ENCODE peak calls at places on chromosome 6, in ten cellular contexts. One of them, this sample, is unnamed.

GRCh38 chr6:16386056-16386455 is 147.7 kb downstream of the GMPR start:
- DNase-seq in stimulated activated naive B cell treated with anti-CD40 and anti-IgM and Interleukin-4, amounts not matched to agents 10 μg/mL and 1 μg/mL and 100 μg/mL, for 72 hours: no peak
- DNase-seq in gastrocnemius medialis: no peak
- DNase-seq in brain pericyte: no peak
- DNase-seq in stimulated activated CD4-positive, alpha-beta T cell treated with anti-CD3 and anti-CD28 coated beads, Interleukin-4, amount 100 ng/mL, for 4 hours: no peak
- DNase-seq in nephron progenitor cell: no peak
- DNase-seq in cardiac muscle cell: no peak
- DNase-seq in activated T-cell treated with anti-CD3 and anti-CD28 coated beads, Interleukin-2, amount 50 U/mL, for 72 hours: no peak
- DNase-seq in Caki2: no peak
- DNase-seq in activated CD4-positive, alpha-beta T cell treated with anti-CD3 and anti-CD28 coated beads, Interleukin-2, amount 50 U/mL, for 1 hour: no peak
- DNase-seq in this sample: no peak

GRCh38 chr6:69866351-69867074 is at the start of gene COL19A1:
- DNase-seq in stimulated activated naive B cell treated with anti-CD40 and anti-IgM and Interleukin-4, amounts not matched to agents 10 μg/mL and 1 μg/mL and 100 μg/mL, for 72 hours: peak
- DNase-seq in gastrocnemius medialis: no peak
- DNase-seq in brain pericyte: no peak
- DNase-seq in stimulated activated CD4-positive, alpha-beta T cell treated with anti-CD3 and anti-CD28 coated beads, Interleukin-4, amount 100 ng/mL, for 4 hours: peak
- DNase-seq in nephron progenitor cell: peak
- DNase-seq in cardiac muscle cell: peak
- DNase-seq in activated T-cell treated with anti-CD3 and anti-CD28 coated beads, Interleukin-2, amount 50 U/mL, for 72 hours: peak
- DNase-seq in Caki2: peak
- DNase-seq in activated CD4-positive, alpha-beta T cell treated with anti-CD3 and anti-CD28 coated beads, Interleukin-2, amount 50 U/mL, for 1 hour: peak
- DNase-seq in this sample: no peak

GRCh38 chr6:134303903-134304302 is 14.0 kb downstream of the SGK1 start:
- DNase-seq in stimulated activated naive B cell treated with anti-CD40 and anti-IgM and Interleukin-4, amounts not matched to agents 10 μg/mL and 1 μg/mL and 100 μg/mL, for 72 hours: no peak
- DNase-seq in gastrocnemius medialis: no peak
- DNase-seq in brain pericyte: no peak
- DNase-seq in stimulated activated CD4-positive, alpha-beta T cell treated with anti-CD3 and anti-CD28 coated beads, Interleukin-4, amount 100 ng/mL, for 4 hours: no peak
- DNase-seq in nephron progenitor cell: no peak
- DNase-seq in cardiac muscle cell: no peak
- DNase-seq in activated T-cell treated with anti-CD3 and anti-CD28 coated beads, Interleukin-2, amount 50 U/mL, for 72 hours: no peak
- DNase-seq in Caki2: peak
- DNase-seq in activated CD4-positive, alpha-beta T cell treated with anti-CD3 and anti-CD28 coated beads, Interleukin-2, amount 50 U/mL, for 1 hour: no peak
- DNase-seq in this sample: no peak

GRCh38 chr6:29561091-29561490 is 1.6 kb upstream of the UBD start:
- DNase-seq in stimulated activated naive B cell treated with anti-CD40 and anti-IgM and Interleukin-4, amounts not matched to agents 10 μg/mL and 1 μg/mL and 100 μg/mL, for 72 hours: no peak
- DNase-seq in gastrocnemius medialis: no peak
- DNase-seq in brain pericyte: no peak
- DNase-seq in stimulated activated CD4-positive, alpha-beta T cell treated with anti-CD3 and anti-CD28 coated beads, Interleukin-4, amount 100 ng/mL, for 4 hours: no peak
- DNase-seq in nephron progenitor cell: no peak
- DNase-seq in cardiac muscle cell: no peak
- DNase-seq in activated T-cell treated with anti-CD3 and anti-CD28 coated beads, Interleukin-2, amount 50 U/mL, for 72 hours: no peak
- DNase-seq in Caki2: peak
- DNase-seq in activated CD4-positive, alpha-beta T cell treated with anti-CD3 and anti-CD28 coated beads, Interleukin-2, amount 50 U/mL, for 1 hour: no peak
- DNase-seq in this sample: no peak

GRCh38 chr6:83108378-83108777 is 40.9 kb downstream of the DOP1A start:
- DNase-seq in stimulated activated naive B cell treated with anti-CD40 and anti-IgM and Interleukin-4, amounts not matched to agents 10 μg/mL and 1 μg/mL and 100 μg/mL, for 72 hours: no peak
- DNase-seq in gastrocnemius medialis: no peak
- DNase-seq in brain pericyte: no peak
- DNase-seq in stimulated activated CD4-positive, alpha-beta T cell treated with anti-CD3 and anti-CD28 coated beads, Interleukin-4, amount 100 ng/mL, for 4 hours: no peak
- DNase-seq in nephron progenitor cell: no peak
- DNase-seq in cardiac muscle cell: no peak
- DNase-seq in activated T-cell treated with anti-CD3 and anti-CD28 coated beads, Interleukin-2, amount 50 U/mL, for 72 hours: no peak
- DNase-seq in Caki2: no peak
- DNase-seq in activated CD4-positive, alpha-beta T cell treated with anti-CD3 and anti-CD28 coated beads, Interleukin-2, amount 50 U/mL, for 1 hour: no peak
- DNase-seq in this sample: no peak

GRCh38 chr6:68343901-68344300 is 291.2 kb upstream of the ADGRB3 start:
- DNase-seq in stimulated activated naive B cell treated with anti-CD40 and anti-IgM and Interleukin-4, amounts not matched to agents 10 μg/mL and 1 μg/mL and 100 μg/mL, for 72 hours: no peak
- DNase-seq in gastrocnemius medialis: no peak
- DNase-seq in brain pericyte: peak
- DNase-seq in stimulated activated CD4-positive, alpha-beta T cell treated with anti-CD3 and anti-CD28 coated beads, Interleukin-4, amount 100 ng/mL, for 4 hours: no peak
- DNase-seq in nephron progenitor cell: peak
- DNase-seq in cardiac muscle cell: peak
- DNase-seq in activated T-cell treated with anti-CD3 and anti-CD28 coated beads, Interleukin-2, amount 50 U/mL, for 72 hours: peak
- DNase-seq in Caki2: peak
- DNase-seq in activated CD4-positive, alpha-beta T cell treated with anti-CD3 and anti-CD28 coated beads, Interleukin-2, amount 50 U/mL, for 1 hour: no peak
- DNase-seq in this sample: no peak

GRCh38 chr6:32186496-32186840 is 2.4 kb upstream of the AGER start:
- DNase-seq in stimulated activated naive B cell treated with anti-CD40 and anti-IgM and Interleukin-4, amounts not matched to agents 10 μg/mL and 1 μg/mL and 100 μg/mL, for 72 hours: no peak
- DNase-seq in gastrocnemius medialis: no peak
- DNase-seq in brain pericyte: no peak
- DNase-seq in stimulated activated CD4-positive, alpha-beta T cell treated with anti-CD3 and anti-CD28 coated beads, Interleukin-4, amount 100 ng/mL, for 4 hours: no peak
- DNase-seq in nephron progenitor cell: no peak
- DNase-seq in cardiac muscle cell: no peak
- DNase-seq in activated T-cell treated with anti-CD3 and anti-CD28 coated beads, Interleukin-2, amount 50 U/mL, for 72 hours: no peak
- DNase-seq in Caki2: no peak
- DNase-seq in activated CD4-positive, alpha-beta T cell treated with anti-CD3 and anti-CD28 coated beads, Interleukin-2, amount 50 U/mL, for 1 hour: no peak
- DNase-seq in this sample: no peak

GRCh38 chr6:120230008-120230407 is 880.4 kb upstream of the MAN1A1 start:
- DNase-seq in stimulated activated naive B cell treated with anti-CD40 and anti-IgM and Interleukin-4, amounts not matched to agents 10 μg/mL and 1 μg/mL and 100 μg/mL, for 72 hours: no peak
- DNase-seq in gastrocnemius medialis: no peak
- DNase-seq in brain pericyte: no peak
- DNase-seq in stimulated activated CD4-positive, alpha-beta T cell treated with anti-CD3 and anti-CD28 coated beads, Interleukin-4, amount 100 ng/mL, for 4 hours: no peak
- DNase-seq in nephron progenitor cell: no peak
- DNase-seq in cardiac muscle cell: no peak
- DNase-seq in activated T-cell treated with anti-CD3 and anti-CD28 coated beads, Interleukin-2, amount 50 U/mL, for 72 hours: no peak
- DNase-seq in Caki2: no peak
- DNase-seq in activated CD4-positive, alpha-beta T cell treated with anti-CD3 and anti-CD28 coated beads, Interleukin-2, amount 50 U/mL, for 1 hour: no peak
- DNase-seq in this sample: no peak

GRCh38 chr6:20234136-20234535 is 21.9 kb upstream of the MBOAT1 start:
- DNase-seq in stimulated activated naive B cell treated with anti-CD40 and anti-IgM and Interleukin-4, amounts not matched to agents 10 μg/mL and 1 μg/mL and 100 μg/mL, for 72 hours: no peak
- DNase-seq in gastrocnemius medialis: no peak
- DNase-seq in brain pericyte: no peak
- DNase-seq in stimulated activated CD4-positive, alpha-beta T cell treated with anti-CD3 and anti-CD28 coated beads, Interleukin-4, amount 100 ng/mL, for 4 hours: no peak
- DNase-seq in nephron progenitor cell: no peak
- DNase-seq in cardiac muscle cell: no peak
- DNase-seq in activated T-cell treated with anti-CD3 and anti-CD28 coated beads, Interleukin-2, amount 50 U/mL, for 72 hours: no peak
- DNase-seq in Caki2: no peak
- DNase-seq in activated CD4-positive, alpha-beta T cell treated with anti-CD3 and anti-CD28 coated beads, Interleukin-2, amount 50 U/mL, for 1 hour: no peak
- DNase-seq in this sample: no peak

GRCh38 chr6:161418458-161418945 is 144.6 kb upstream of the AGPAT4 start:
- DNase-seq in stimulated activated naive B cell treated with anti-CD40 and anti-IgM and Interleukin-4, amounts not matched to agents 10 μg/mL and 1 μg/mL and 100 μg/mL, for 72 hours: peak
- DNase-seq in gastrocnemius medialis: peak
- DNase-seq in brain pericyte: peak
- DNase-seq in stimulated activated CD4-positive, alpha-beta T cell treated with anti-CD3 and anti-CD28 coated beads, Interleukin-4, amount 100 ng/mL, for 4 hours: no peak
- DNase-seq in nephron progenitor cell: peak
- DNase-seq in cardiac muscle cell: peak
- DNase-seq in activated T-cell treated with anti-CD3 and anti-CD28 coated beads, Interleukin-2, amount 50 U/mL, for 72 hours: peak
- DNase-seq in Caki2: peak
- DNase-seq in activated CD4-positive, alpha-beta T cell treated with anti-CD3 and anti-CD28 coated beads, Interleukin-2, amount 50 U/mL, for 1 hour: no peak
- DNase-seq in this sample: peak

GRCh38 chr6:41602864-41603608 is 35.2 kb upstream of the MDFI start:
- DNase-seq in stimulated activated naive B cell treated with anti-CD40 and anti-IgM and Interleukin-4, amounts not matched to agents 10 μg/mL and 1 μg/mL and 100 μg/mL, for 72 hours: peak
- DNase-seq in gastrocnemius medialis: peak
- DNase-seq in brain pericyte: peak
- DNase-seq in stimulated activated CD4-positive, alpha-beta T cell treated with anti-CD3 and anti-CD28 coated beads, Interleukin-4, amount 100 ng/mL, for 4 hours: peak
- DNase-seq in nephron progenitor cell: peak
- DNase-seq in cardiac muscle cell: peak
- DNase-seq in activated T-cell treated with anti-CD3 and anti-CD28 coated beads, Interleukin-2, amount 50 U/mL, for 72 hours: peak
- DNase-seq in Caki2: peak
- DNase-seq in activated CD4-positive, alpha-beta T cell treated with anti-CD3 and anti-CD28 coated beads, Interleukin-2, amount 50 U/mL, for 1 hour: peak
- DNase-seq in this sample: peak

GRCh38 chr6:127118505-127119360 is at the start of gene RSPO3:
- DNase-seq in stimulated activated naive B cell treated with anti-CD40 and anti-IgM and Interleukin-4, amounts not matched to agents 10 μg/mL and 1 μg/mL and 100 μg/mL, for 72 hours: no peak
- DNase-seq in gastrocnemius medialis: no peak
- DNase-seq in brain pericyte: no peak
- DNase-seq in stimulated activated CD4-positive, alpha-beta T cell treated with anti-CD3 and anti-CD28 coated beads, Interleukin-4, amount 100 ng/mL, for 4 hours: no peak
- DNase-seq in nephron progenitor cell: peak
- DNase-seq in cardiac muscle cell: peak
- DNase-seq in activated T-cell treated with anti-CD3 and anti-CD28 coated beads, Interleukin-2, amount 50 U/mL, for 72 hours: peak
- DNase-seq in Caki2: peak
- DNase-seq in activated CD4-positive, alpha-beta T cell treated with anti-CD3 and anti-CD28 coated beads, Interleukin-2, amount 50 U/mL, for 1 hour: no peak
- DNase-seq in this sample: no peak

GRCh38 chr6:112934433-112935327 is 587.5 kb downstream of the RFPL4B start:
- DNase-seq in stimulated activated naive B cell treated with anti-CD40 and anti-IgM and Interleukin-4, amounts not matched to agents 10 μg/mL and 1 μg/mL and 100 μg/mL, for 72 hours: no peak
- DNase-seq in gastrocnemius medialis: no peak
- DNase-seq in brain pericyte: no peak
- DNase-seq in stimulated activated CD4-positive, alpha-beta T cell treated with anti-CD3 and anti-CD28 coated beads, Interleukin-4, amount 100 ng/mL, for 4 hours: no peak
- DNase-seq in nephron progenitor cell: no peak
- DNase-seq in cardiac muscle cell: no peak
- DNase-seq in activated T-cell treated with anti-CD3 and anti-CD28 coated beads, Interleukin-2, amount 50 U/mL, for 72 hours: no peak
- DNase-seq in Caki2: no peak
- DNase-seq in activated CD4-positive, alpha-beta T cell treated with anti-CD3 and anti-CD28 coated beads, Interleukin-2, amount 50 U/mL, for 1 hour: no peak
- DNase-seq in this sample: no peak

GRCh38 chr6:53671111-53671510 is 5.6 kb upstream of the KLHL31 start:
- DNase-seq in stimulated activated naive B cell treated with anti-CD40 and anti-IgM and Interleukin-4, amounts not matched to agents 10 μg/mL and 1 μg/mL and 100 μg/mL, for 72 hours: no peak
- DNase-seq in gastrocnemius medialis: no peak
- DNase-seq in brain pericyte: no peak
- DNase-seq in stimulated activated CD4-positive, alpha-beta T cell treated with anti-CD3 and anti-CD28 coated beads, Interleukin-4, amount 100 ng/mL, for 4 hours: no peak
- DNase-seq in nephron progenitor cell: no peak
- DNase-seq in cardiac muscle cell: no peak
- DNase-seq in activated T-cell treated with anti-CD3 and anti-CD28 coated beads, Interleukin-2, amount 50 U/mL, for 72 hours: no peak
- DNase-seq in Caki2: no peak
- DNase-seq in activated CD4-positive, alpha-beta T cell treated with anti-CD3 and anti-CD28 coated beads, Interleukin-2, amount 50 U/mL, for 1 hour: no peak
- DNase-seq in this sample: no peak

GRCh38 chr6:38943964-38944363 is 104.6 kb upstream of the GLP1R start:
- DNase-seq in stimulated activated naive B cell treated with anti-CD40 and anti-IgM and Interleukin-4, amounts not matched to agents 10 μg/mL and 1 μg/mL and 100 μg/mL, for 72 hours: no peak
- DNase-seq in gastrocnemius medialis: no peak
- DNase-seq in brain pericyte: no peak
- DNase-seq in stimulated activated CD4-positive, alpha-beta T cell treated with anti-CD3 and anti-CD28 coated beads, Interleukin-4, amount 100 ng/mL, for 4 hours: no peak
- DNase-seq in nephron progenitor cell: no peak
- DNase-seq in cardiac muscle cell: no peak
- DNase-seq in activated T-cell treated with anti-CD3 and anti-CD28 coated beads, Interleukin-2, amount 50 U/mL, for 72 hours: no peak
- DNase-seq in Caki2: no peak
- DNase-seq in activated CD4-positive, alpha-beta T cell treated with anti-CD3 and anti-CD28 coated beads, Interleukin-2, amount 50 U/mL, for 1 hour: no peak
- DNase-seq in this sample: no peak

GRCh38 chr6:36131517-36132220 is 1.4 kb downstream of the MAPK13 start:
- DNase-seq in stimulated activated naive B cell treated with anti-CD40 and anti-IgM and Interleukin-4, amounts not matched to agents 10 μg/mL and 1 μg/mL and 100 μg/mL, for 72 hours: no peak
- DNase-seq in gastrocnemius medialis: no peak
- DNase-seq in brain pericyte: no peak
- DNase-seq in stimulated activated CD4-positive, alpha-beta T cell treated with anti-CD3 and anti-CD28 coated beads, Interleukin-4, amount 100 ng/mL, for 4 hours: peak
- DNase-seq in nephron progenitor cell: no peak
- DNase-seq in cardiac muscle cell: peak
- DNase-seq in activated T-cell treated with anti-CD3 and anti-CD28 coated beads, Interleukin-2, amount 50 U/mL, for 72 hours: peak
- DNase-seq in Caki2: no peak
- DNase-seq in activated CD4-positive, alpha-beta T cell treated with anti-CD3 and anti-CD28 coated beads, Interleukin-2, amount 50 U/mL, for 1 hour: peak
- DNase-seq in this sample: no peak

GRCh38 chr6:22271044-22271443 is 25.8 kb downstream of the PRL start:
- DNase-seq in stimulated activated naive B cell treated with anti-CD40 and anti-IgM and Interleukin-4, amounts not matched to agents 10 μg/mL and 1 μg/mL and 100 μg/mL, for 72 hours: peak
- DNase-seq in gastrocnemius medialis: no peak
- DNase-seq in brain pericyte: no peak
- DNase-seq in stimulated activated CD4-positive, alpha-beta T cell treated with anti-CD3 and anti-CD28 coated beads, Interleukin-4, amount 100 ng/mL, for 4 hours: no peak
- DNase-seq in nephron progenitor cell: no peak
- DNase-seq in cardiac muscle cell: no peak
- DNase-seq in activated T-cell treated with anti-CD3 and anti-CD28 coated beads, Interleukin-2, amount 50 U/mL, for 72 hours: no peak
- DNase-seq in Caki2: no peak
- DNase-seq in activated CD4-positive, alpha-beta T cell treated with anti-CD3 and anti-CD28 coated beads, Interleukin-2, amount 50 U/mL, for 1 hour: no peak
- DNase-seq in this sample: no peak

GRCh38 chr6:15329154-15329781 is 83.4 kb downstream of the JARID2 start:
- DNase-seq in stimulated activated naive B cell treated with anti-CD40 and anti-IgM and Interleukin-4, amounts not matched to agents 10 μg/mL and 1 μg/mL and 100 μg/mL, for 72 hours: no peak
- DNase-seq in gastrocnemius medialis: no peak
- DNase-seq in brain pericyte: peak
- DNase-seq in stimulated activated CD4-positive, alpha-beta T cell treated with anti-CD3 and anti-CD28 coated beads, Interleukin-4, amount 100 ng/mL, for 4 hours: no peak
- DNase-seq in nephron progenitor cell: no peak
- DNase-seq in cardiac muscle cell: no peak
- DNase-seq in activated T-cell treated with anti-CD3 and anti-CD28 coated beads, Interleukin-2, amount 50 U/mL, for 72 hours: no peak
- DNase-seq in Caki2: no peak
- DNase-seq in activated CD4-positive, alpha-beta T cell treated with anti-CD3 and anti-CD28 coated beads, Interleukin-2, amount 50 U/mL, for 1 hour: no peak
- DNase-seq in this sample: peak

GRCh38 chr6:149060985-149061760 is 256.3 kb upstream of the TAB2 start:
- DNase-seq in stimulated activated naive B cell treated with anti-CD40 and anti-IgM and Interleukin-4, amounts not matched to agents 10 μg/mL and 1 μg/mL and 100 μg/mL, for 72 hours: no peak
- DNase-seq in gastrocnemius medialis: no peak
- DNase-seq in brain pericyte: peak
- DNase-seq in stimulated activated CD4-positive, alpha-beta T cell treated with anti-CD3 and anti-CD28 coated beads, Interleukin-4, amount 100 ng/mL, for 4 hours: no peak
- DNase-seq in nephron progenitor cell: no peak
- DNase-seq in cardiac muscle cell: no peak
- DNase-seq in activated T-cell treated with anti-CD3 and anti-CD28 coated beads, Interleukin-2, amount 50 U/mL, for 72 hours: no peak
- DNase-seq in Caki2: peak
- DNase-seq in activated CD4-positive, alpha-beta T cell treated with anti-CD3 and anti-CD28 coated beads, Interleukin-2, amount 50 U/mL, for 1 hour: no peak
- DNase-seq in this sample: no peak

GRCh38 chr6:57048577-57048976 is 2.1 kb downstream of the KIAA1586 start:
- DNase-seq in stimulated activated naive B cell treated with anti-CD40 and anti-IgM and Interleukin-4, amounts not matched to agents 10 μg/mL and 1 μg/mL and 100 μg/mL, for 72 hours: no peak
- DNase-seq in gastrocnemius medialis: no peak
- DNase-seq in brain pericyte: no peak
- DNase-seq in stimulated activated CD4-positive, alpha-beta T cell treated with anti-CD3 and anti-CD28 coated beads, Interleukin-4, amount 100 ng/mL, for 4 hours: no peak
- DNase-seq in nephron progenitor cell: no peak
- DNase-seq in cardiac muscle cell: no peak
- DNase-seq in activated T-cell treated with anti-CD3 and anti-CD28 coated beads, Interleukin-2, amount 50 U/mL, for 72 hours: no peak
- DNase-seq in Caki2: no peak
- DNase-seq in activated CD4-positive, alpha-beta T cell treated with anti-CD3 and anti-CD28 coated beads, Interleukin-2, amount 50 U/mL, for 1 hour: no peak
- DNase-seq in this sample: no peak

GRCh38 chr6:3251462-3252314 is 7.1 kb upstream of the PSMG4 start:
- DNase-seq in stimulated activated naive B cell treated with anti-CD40 and anti-IgM and Interleukin-4, amounts not matched to agents 10 μg/mL and 1 μg/mL and 100 μg/mL, for 72 hours: peak
- DNase-seq in gastrocnemius medialis: peak
- DNase-seq in brain pericyte: peak
- DNase-seq in stimulated activated CD4-positive, alpha-beta T cell treated with anti-CD3 and anti-CD28 coated beads, Interleukin-4, amount 100 ng/mL, for 4 hours: peak
- DNase-seq in nephron progenitor cell: peak
- DNase-seq in cardiac muscle cell: peak
- DNase-seq in activated T-cell treated with anti-CD3 and anti-CD28 coated beads, Interleukin-2, amount 50 U/mL, for 72 hours: peak
- DNase-seq in Caki2: peak
- DNase-seq in activated CD4-positive, alpha-beta T cell treated with anti-CD3 and anti-CD28 coated beads, Interleukin-2, amount 50 U/mL, for 1 hour: peak
- DNase-seq in this sample: peak

GRCh38 chr6:83514877-83515466 is 2.6 kb downstream of the PRSS35 start:
- DNase-seq in stimulated activated naive B cell treated with anti-CD40 and anti-IgM and Interleukin-4, amounts not matched to agents 10 μg/mL and 1 μg/mL and 100 μg/mL, for 72 hours: no peak
- DNase-seq in gastrocnemius medialis: no peak
- DNase-seq in brain pericyte: peak
- DNase-seq in stimulated activated CD4-positive, alpha-beta T cell treated with anti-CD3 and anti-CD28 coated beads, Interleukin-4, amount 100 ng/mL, for 4 hours: no peak
- DNase-seq in nephron progenitor cell: peak
- DNase-seq in cardiac muscle cell: peak
- DNase-seq in activated T-cell treated with anti-CD3 and anti-CD28 coated beads, Interleukin-2, amount 50 U/mL, for 72 hours: peak
- DNase-seq in Caki2: peak
- DNase-seq in activated CD4-positive, alpha-beta T cell treated with anti-CD3 and anti-CD28 coated beads, Interleukin-2, amount 50 U/mL, for 1 hour: no peak
- DNase-seq in this sample: peak

GRCh38 chr6:157099912-157100593 is 223.3 kb downstream of the TMEM242 start:
- DNase-seq in stimulated activated naive B cell treated with anti-CD40 and anti-IgM and Interleukin-4, amounts not matched to agents 10 μg/mL and 1 μg/mL and 100 μg/mL, for 72 hours: peak
- DNase-seq in gastrocnemius medialis: no peak
- DNase-seq in brain pericyte: no peak
- DNase-seq in stimulated activated CD4-positive, alpha-beta T cell treated with anti-CD3 and anti-CD28 coated beads, Interleukin-4, amount 100 ng/mL, for 4 hours: peak
- DNase-seq in nephron progenitor cell: no peak
- DNase-seq in cardiac muscle cell: no peak
- DNase-seq in activated T-cell treated with anti-CD3 and anti-CD28 coated beads, Interleukin-2, amount 50 U/mL, for 72 hours: peak
- DNase-seq in Caki2: no peak
- DNase-seq in activated CD4-positive, alpha-beta T cell treated with anti-CD3 and anti-CD28 coated beads, Interleukin-2, amount 50 U/mL, for 1 hour: peak
- DNase-seq in this sample: no peak

GRCh38 chr6:45684476-45684875 is 306.7 kb upstream of the SUPT3H start:
- DNase-seq in stimulated activated naive B cell treated with anti-CD40 and anti-IgM and Interleukin-4, amounts not matched to agents 10 μg/mL and 1 μg/mL and 100 μg/mL, for 72 hours: no peak
- DNase-seq in gastrocnemius medialis: no peak
- DNase-seq in brain pericyte: no peak
- DNase-seq in stimulated activated CD4-positive, alpha-beta T cell treated with anti-CD3 and anti-CD28 coated beads, Interleukin-4, amount 100 ng/mL, for 4 hours: no peak
- DNase-seq in nephron progenitor cell: no peak
- DNase-seq in cardiac muscle cell: no peak
- DNase-seq in activated T-cell treated with anti-CD3 and anti-CD28 coated beads, Interleukin-2, amount 50 U/mL, for 72 hours: no peak
- DNase-seq in Caki2: no peak
- DNase-seq in activated CD4-positive, alpha-beta T cell treated with anti-CD3 and anti-CD28 coated beads, Interleukin-2, amount 50 U/mL, for 1 hour: no peak
- DNase-seq in this sample: no peak

GRCh38 chr6:139572001-139572400 is 197.6 kb upstream of the CITED2 start:
- DNase-seq in stimulated activated naive B cell treated with anti-CD40 and anti-IgM and Interleukin-4, amounts not matched to agents 10 μg/mL and 1 μg/mL and 100 μg/mL, for 72 hours: no peak
- DNase-seq in gastrocnemius medialis: no peak
- DNase-seq in brain pericyte: no peak
- DNase-seq in stimulated activated CD4-positive, alpha-beta T cell treated with anti-CD3 and anti-CD28 coated beads, Interleukin-4, amount 100 ng/mL, for 4 hours: no peak
- DNase-seq in nephron progenitor cell: no peak
- DNase-seq in cardiac muscle cell: no peak
- DNase-seq in activated T-cell treated with anti-CD3 and anti-CD28 coated beads, Interleukin-2, amount 50 U/mL, for 72 hours: no peak
- DNase-seq in Caki2: no peak
- DNase-seq in activated CD4-positive, alpha-beta T cell treated with anti-CD3 and anti-CD28 coated beads, Interleukin-2, amount 50 U/mL, for 1 hour: no peak
- DNase-seq in this sample: no peak

GRCh38 chr6:1039746-1040145 is 272.2 kb upstream of the FOXQ1 start:
- DNase-seq in stimulated activated naive B cell treated with anti-CD40 and anti-IgM and Interleukin-4, amounts not matched to agents 10 μg/mL and 1 μg/mL and 100 μg/mL, for 72 hours: no peak
- DNase-seq in gastrocnemius medialis: no peak
- DNase-seq in brain pericyte: no peak
- DNase-seq in stimulated activated CD4-positive, alpha-beta T cell treated with anti-CD3 and anti-CD28 coated beads, Interleukin-4, amount 100 ng/mL, for 4 hours: no peak
- DNase-seq in nephron progenitor cell: no peak
- DNase-seq in cardiac muscle cell: no peak
- DNase-seq in activated T-cell treated with anti-CD3 and anti-CD28 coated beads, Interleukin-2, amount 50 U/mL, for 72 hours: no peak
- DNase-seq in Caki2: no peak
- DNase-seq in activated CD4-positive, alpha-beta T cell treated with anti-CD3 and anti-CD28 coated beads, Interleukin-2, amount 50 U/mL, for 1 hour: no peak
- DNase-seq in this sample: no peak

GRCh38 chr6:113031591-113031990 is 684.5 kb downstream of the RFPL4B start:
- DNase-seq in stimulated activated naive B cell treated with anti-CD40 and anti-IgM and Interleukin-4, amounts not matched to agents 10 μg/mL and 1 μg/mL and 100 μg/mL, for 72 hours: no peak
- DNase-seq in gastrocnemius medialis: no peak
- DNase-seq in brain pericyte: no peak
- DNase-seq in stimulated activated CD4-positive, alpha-beta T cell treated with anti-CD3 and anti-CD28 coated beads, Interleukin-4, amount 100 ng/mL, for 4 hours: no peak
- DNase-seq in nephron progenitor cell: no peak
- DNase-seq in cardiac muscle cell: peak
- DNase-seq in activated T-cell treated with anti-CD3 and anti-CD28 coated beads, Interleukin-2, amount 50 U/mL, for 72 hours: no peak
- DNase-seq in Caki2: no peak
- DNase-seq in activated CD4-positive, alpha-beta T cell treated with anti-CD3 and anti-CD28 coated beads, Interleukin-2, amount 50 U/mL, for 1 hour: no peak
- DNase-seq in this sample: no peak

GRCh38 chr6:142416179-142416578 is 114.4 kb downstream of the ADGRG6 start:
- DNase-seq in stimulated activated naive B cell treated with anti-CD40 and anti-IgM and Interleukin-4, amounts not matched to agents 10 μg/mL and 1 μg/mL and 100 μg/mL, for 72 hours: no peak
- DNase-seq in gastrocnemius medialis: no peak
- DNase-seq in brain pericyte: peak
- DNase-seq in stimulated activated CD4-positive, alpha-beta T cell treated with anti-CD3 and anti-CD28 coated beads, Interleukin-4, amount 100 ng/mL, for 4 hours: peak
- DNase-seq in nephron progenitor cell: no peak
- DNase-seq in cardiac muscle cell: no peak
- DNase-seq in activated T-cell treated with anti-CD3 and anti-CD28 coated beads, Interleukin-2, amount 50 U/mL, for 72 hours: no peak
- DNase-seq in Caki2: peak
- DNase-seq in activated CD4-positive, alpha-beta T cell treated with anti-CD3 and anti-CD28 coated beads, Interleukin-2, amount 50 U/mL, for 1 hour: no peak
- DNase-seq in this sample: peak

This sample was measured in amniotic stem cell.